ENCODE peak calls at places on chromosomes 12 and 14, in nine cellular contexts. K is dorsolateral prefrontal cortex, I is T-helper 1 cell, U is HuH-7.5, Y is GM12892, S is RKO, G is H4, F is AG10803, N is iPS-NIHi11. A is an unnamed sample.

GRCh38 chr12:88658009-88658408 is 77.7 kb upstream of the KITLG start:
- DNase-seq in I (no peak), F (peak), Y (no peak), U (no peak), G (peak), S (no peak), K (no peak), N (no peak), A (no peak)

GRCh38 chr14:102235275-102235897 is 69.6 kb downstream of the MOK start:
- DNase-seq in S (peak), N (peak), G (peak), I (peak), U (peak), Y (peak), F (peak), K (no peak), A (peak)

GRCh38 chr12:45591635-45592034 is 137.9 kb upstream of the ARID2 start:
- DNase-seq in K (no peak), N (no peak), I (no peak), F (no peak), S (no peak), U (no peak), Y (no peak), G (no peak), A (no peak)

GRCh38 chr12:685388-685787 is 22.1 kb upstream of the NINJ2 start:
- DNase-seq in N (no peak), F (no peak), I (peak), U (no peak), G (no peak), K (no peak), S (no peak), Y (no peak), A (peak)

GRCh38 chr14:100788517-100789365 is 37.2 kb upstream of the MEG3 start:
- DNase-seq in G (no peak), U (no peak), S (no peak), I (no peak), Y (no peak), N (no peak), F (no peak), K (no peak), A (no peak)

GRCh38 chr14:50069325-50069724 is 47.0 kb downstream of the VCPKMT start:
- DNase-seq in Y (no peak), F (no peak), K (no peak), I (no peak), U (no peak), G (no peak), S (no peak), N (no peak), A (no peak)

GRCh38 chr12:65501093-65501621 is 222.7 kb downstream of the MSRB3 start:
- DNase-seq in U (no peak), G (no peak), N (no peak), Y (no peak), F (no peak), S (no peak), K (no peak), I (no peak), A (no peak)

GRCh38 chr12:1634149-1634548 is 5.1 kb downstream of the WNT5B start:
- DNase-seq in I (no peak), U (no peak), F (no peak), S (no peak), K (no peak), Y (no peak), G (no peak), N (no peak), A (no peak)

GRCh38 chr12:19415563-19415962 is 23.7 kb upstream of the AEBP2 start:
- DNase-seq in N (no peak), F (no peak), Y (no peak), U (no peak), I (no peak), K (no peak), S (no peak), G (no peak), A (no peak)